ENCODE peak calls at places on chromosomes 2 and 18, in six cellular contexts. One of them, this sample, is unnamed.

GRCh38 chr2:123791716-123792115 is 233.4 kb upstream of the CNTNAP5 start:
- DNase-seq in A172: no peak
- DNase-seq in cardiac fibroblast: no peak
- DNase-seq in fibroblast of the conjunctiva: no peak
- DNase-seq in activated effector memory CD4-positive, alpha-beta T cell treated with anti-CD3 and anti-CD28 coated beads, Interleukin-2, amount 50 U/mL, for 16 hours: no peak
- DNase-seq in Calu3: no peak
- DNase-seq in this sample: no peak

GRCh38 chr2:103292570-103293265 is 530.9 kb downstream of the TMEM182 start:
- DNase-seq in A172: no peak
- DNase-seq in cardiac fibroblast: no peak
- DNase-seq in fibroblast of the conjunctiva: no peak
- DNase-seq in activated effector memory CD4-positive, alpha-beta T cell treated with anti-CD3 and anti-CD28 coated beads, Interleukin-2, amount 50 U/mL, for 16 hours: no peak
- DNase-seq in Calu3: no peak
- DNase-seq in this sample: no peak

GRCh38 chr2:225463449-225463848 is 63.9 kb downstream of the NYAP2 start:
- DNase-seq in A172: no peak
- DNase-seq in cardiac fibroblast: no peak
- DNase-seq in fibroblast of the conjunctiva: no peak
- DNase-seq in activated effector memory CD4-positive, alpha-beta T cell treated with anti-CD3 and anti-CD28 coated beads, Interleukin-2, amount 50 U/mL, for 16 hours: no peak
- DNase-seq in Calu3: no peak
- DNase-seq in this sample: no peak

GRCh38 chr2:60331106-60331809 is 222.2 kb downstream of the BCL11A start:
- DNase-seq in A172: no peak
- DNase-seq in cardiac fibroblast: no peak
- DNase-seq in fibroblast of the conjunctiva: no peak
- DNase-seq in activated effector memory CD4-positive, alpha-beta T cell treated with anti-CD3 and anti-CD28 coated beads, Interleukin-2, amount 50 U/mL, for 16 hours: no peak
- DNase-seq in Calu3: no peak
- DNase-seq in this sample: no peak

GRCh38 chr2:71700041-71700879 is 246.9 kb downstream of the DYSF start:
- DNase-seq in A172: no peak
- DNase-seq in cardiac fibroblast: no peak
- DNase-seq in fibroblast of the conjunctiva: no peak
- DNase-seq in activated effector memory CD4-positive, alpha-beta T cell treated with anti-CD3 and anti-CD28 coated beads, Interleukin-2, amount 50 U/mL, for 16 hours: peak
- DNase-seq in Calu3: no peak
- DNase-seq in this sample: peak

GRCh38 chr2:232393556-232393955 is 13.1 kb upstream of the ALPG start:
- DNase-seq in A172: no peak
- DNase-seq in cardiac fibroblast: no peak
- DNase-seq in fibroblast of the conjunctiva: no peak
- DNase-seq in activated effector memory CD4-positive, alpha-beta T cell treated with anti-CD3 and anti-CD28 coated beads, Interleukin-2, amount 50 U/mL, for 16 hours: no peak
- DNase-seq in Calu3: no peak
- DNase-seq in this sample: no peak

GRCh38 chr18:59735269-59735860 is 38.1 kb upstream of the CCBE1 start:
- DNase-seq in A172: no peak
- DNase-seq in cardiac fibroblast: no peak
- DNase-seq in fibroblast of the conjunctiva: no peak
- DNase-seq in activated effector memory CD4-positive, alpha-beta T cell treated with anti-CD3 and anti-CD28 coated beads, Interleukin-2, amount 50 U/mL, for 16 hours: no peak
- DNase-seq in Calu3: no peak
- DNase-seq in this sample: no peak

GRCh38 chr18:12155996-12156395 is 62.4 kb downstream of the ANKRD62 start:
- DNase-seq in A172: no peak
- DNase-seq in cardiac fibroblast: no peak
- DNase-seq in fibroblast of the conjunctiva: peak
- DNase-seq in activated effector memory CD4-positive, alpha-beta T cell treated with anti-CD3 and anti-CD28 coated beads, Interleukin-2, amount 50 U/mL, for 16 hours: no peak
- DNase-seq in Calu3: no peak
- DNase-seq in this sample: no peak

GRCh38 chr2:220090050-220090449 is 462.6 kb downstream of the SLC4A3 start:
- DNase-seq in A172: no peak
- DNase-seq in cardiac fibroblast: no peak
- DNase-seq in fibroblast of the conjunctiva: peak
- DNase-seq in activated effector memory CD4-positive, alpha-beta T cell treated with anti-CD3 and anti-CD28 coated beads, Interleukin-2, amount 50 U/mL, for 16 hours: no peak
- DNase-seq in Calu3: no peak
- DNase-seq in this sample: no peak

GRCh38 chr2:6069354-6069753 is 377.2 kb downstream of the SOX11 start:
- DNase-seq in A172: no peak
- DNase-seq in cardiac fibroblast: no peak
- DNase-seq in fibroblast of the conjunctiva: no peak
- DNase-seq in activated effector memory CD4-positive, alpha-beta T cell treated with anti-CD3 and anti-CD28 coated beads, Interleukin-2, amount 50 U/mL, for 16 hours: no peak
- DNase-seq in Calu3: no peak
- DNase-seq in this sample: no peak

GRCh38 chr2:38487852-38488251 is 110.8 kb upstream of the ATL2 start:
- DNase-seq in A172: no peak
- DNase-seq in cardiac fibroblast: no peak
- DNase-seq in fibroblast of the conjunctiva: no peak
- DNase-seq in activated effector memory CD4-positive, alpha-beta T cell treated with anti-CD3 and anti-CD28 coated beads, Interleukin-2, amount 50 U/mL, for 16 hours: no peak
- DNase-seq in Calu3: no peak
- DNase-seq in this sample: no peak

GRCh38 chr18:71743634-71744033 is 800.5 kb downstream of the CBLN2 start:
- DNase-seq in A172: no peak
- DNase-seq in cardiac fibroblast: no peak
- DNase-seq in fibroblast of the conjunctiva: no peak
- DNase-seq in activated effector memory CD4-positive, alpha-beta T cell treated with anti-CD3 and anti-CD28 coated beads, Interleukin-2, amount 50 U/mL, for 16 hours: no peak
- DNase-seq in Calu3: no peak
- DNase-seq in this sample: no peak

GRCh38 chr2:114857196-114857595 is 414.8 kb downstream of the DPP10 start:
- DNase-seq in A172: no peak
- DNase-seq in cardiac fibroblast: no peak
- DNase-seq in fibroblast of the conjunctiva: no peak
- DNase-seq in activated effector memory CD4-positive, alpha-beta T cell treated with anti-CD3 and anti-CD28 coated beads, Interleukin-2, amount 50 U/mL, for 16 hours: no peak
- DNase-seq in Calu3: no peak
- DNase-seq in this sample: no peak

GRCh38 chr18:76977108-76977621 is 154.8 kb downstream of the ZNF236 start:
- DNase-seq in A172: no peak
- DNase-seq in cardiac fibroblast: peak
- DNase-seq in fibroblast of the conjunctiva: no peak
- DNase-seq in activated effector memory CD4-positive, alpha-beta T cell treated with anti-CD3 and anti-CD28 coated beads, Interleukin-2, amount 50 U/mL, for 16 hours: no peak
- DNase-seq in Calu3: no peak
- DNase-seq in this sample: no peak

GRCh38 chr2:22360735-22361374 is 1024.1 kb upstream of the KLHL29 start:
- DNase-seq in A172: no peak
- DNase-seq in cardiac fibroblast: no peak
- DNase-seq in fibroblast of the conjunctiva: no peak
- DNase-seq in activated effector memory CD4-positive, alpha-beta T cell treated with anti-CD3 and anti-CD28 coated beads, Interleukin-2, amount 50 U/mL, for 16 hours: no peak
- DNase-seq in Calu3: no peak
- DNase-seq in this sample: no peak

GRCh38 chr2:224369028-224369632 is 32.8 kb downstream of the FAM124B start:
- DNase-seq in A172: peak
- DNase-seq in cardiac fibroblast: peak
- DNase-seq in fibroblast of the conjunctiva: peak
- DNase-seq in activated effector memory CD4-positive, alpha-beta T cell treated with anti-CD3 and anti-CD28 coated beads, Interleukin-2, amount 50 U/mL, for 16 hours: no peak
- DNase-seq in Calu3: peak
- DNase-seq in this sample: no peak

GRCh38 chr2:157107877-157108276 is 149.6 kb upstream of the GALNT5 start:
- DNase-seq in A172: peak
- DNase-seq in cardiac fibroblast: peak
- DNase-seq in fibroblast of the conjunctiva: no peak
- DNase-seq in activated effector memory CD4-positive, alpha-beta T cell treated with anti-CD3 and anti-CD28 coated beads, Interleukin-2, amount 50 U/mL, for 16 hours: no peak
- DNase-seq in Calu3: peak
- DNase-seq in this sample: no peak

GRCh38 chr18:50286391-50287027 is 983 bp downstream of the CXXC1 start:
- DNase-seq in A172: peak
- DNase-seq in cardiac fibroblast: peak
- DNase-seq in fibroblast of the conjunctiva: no peak
- DNase-seq in activated effector memory CD4-positive, alpha-beta T cell treated with anti-CD3 and anti-CD28 coated beads, Interleukin-2, amount 50 U/mL, for 16 hours: no peak
- DNase-seq in Calu3: peak
- DNase-seq in this sample: no peak

GRCh38 chr2:232321156-232321816 is 57.3 kb upstream of the ALPP start:
- DNase-seq in A172: no peak
- DNase-seq in cardiac fibroblast: no peak
- DNase-seq in fibroblast of the conjunctiva: no peak
- DNase-seq in activated effector memory CD4-positive, alpha-beta T cell treated with anti-CD3 and anti-CD28 coated beads, Interleukin-2, amount 50 U/mL, for 16 hours: peak
- DNase-seq in Calu3: no peak
- DNase-seq in this sample: peak

GRCh38 chr18:3661121-3661520 is 211.1 kb downstream of the TGIF1 start:
- DNase-seq in A172: no peak
- DNase-seq in cardiac fibroblast: no peak
- DNase-seq in fibroblast of the conjunctiva: no peak
- DNase-seq in activated effector memory CD4-positive, alpha-beta T cell treated with anti-CD3 and anti-CD28 coated beads, Interleukin-2, amount 50 U/mL, for 16 hours: no peak
- DNase-seq in Calu3: no peak
- DNase-seq in this sample: no peak

GRCh38 chr2:189798312-189799029 is 14.2 kb downstream of the PMS1 start:
- DNase-seq in A172: peak
- DNase-seq in cardiac fibroblast: peak
- DNase-seq in fibroblast of the conjunctiva: peak
- DNase-seq in activated effector memory CD4-positive, alpha-beta T cell treated with anti-CD3 and anti-CD28 coated beads, Interleukin-2, amount 50 U/mL, for 16 hours: no peak
- DNase-seq in Calu3: no peak
- DNase-seq in this sample: no peak

GRCh38 chr2:18245375-18245774 is 315.1 kb downstream of the RDH14 start:
- DNase-seq in A172: no peak
- DNase-seq in cardiac fibroblast: no peak
- DNase-seq in fibroblast of the conjunctiva: no peak
- DNase-seq in activated effector memory CD4-positive, alpha-beta T cell treated with anti-CD3 and anti-CD28 coated beads, Interleukin-2, amount 50 U/mL, for 16 hours: no peak
- DNase-seq in Calu3: no peak
- DNase-seq in this sample: no peak

GRCh38 chr2:84212611-84213314 is 246.3 kb downstream of the SUCLG1 start:
- DNase-seq in A172: no peak
- DNase-seq in cardiac fibroblast: no peak
- DNase-seq in fibroblast of the conjunctiva: no peak
- DNase-seq in activated effector memory CD4-positive, alpha-beta T cell treated with anti-CD3 and anti-CD28 coated beads, Interleukin-2, amount 50 U/mL, for 16 hours: no peak
- DNase-seq in Calu3: no peak
- DNase-seq in this sample: no peak

GRCh38 chr2:28583899-28584553 is 88.2 kb downstream of the PLB1 start:
- DNase-seq in A172: peak
- DNase-seq in cardiac fibroblast: peak
- DNase-seq in fibroblast of the conjunctiva: peak
- DNase-seq in activated effector memory CD4-positive, alpha-beta T cell treated with anti-CD3 and anti-CD28 coated beads, Interleukin-2, amount 50 U/mL, for 16 hours: peak
- DNase-seq in Calu3: peak
- DNase-seq in this sample: no peak

GRCh38 chr2:217510790-217511291 is 492.0 kb downstream of the TNS1 start:
- DNase-seq in A172: peak
- DNase-seq in cardiac fibroblast: peak
- DNase-seq in fibroblast of the conjunctiva: peak
- DNase-seq in activated effector memory CD4-positive, alpha-beta T cell treated with anti-CD3 and anti-CD28 coated beads, Interleukin-2, amount 50 U/mL, for 16 hours: no peak
- DNase-seq in Calu3: peak
- DNase-seq in this sample: peak

GRCh38 chr2:127197475-127198385 is 22.4 kb downstream of the CYP27C1 start:
- DNase-seq in A172: peak
- DNase-seq in cardiac fibroblast: peak
- DNase-seq in fibroblast of the conjunctiva: no peak
- DNase-seq in activated effector memory CD4-positive, alpha-beta T cell treated with anti-CD3 and anti-CD28 coated beads, Interleukin-2, amount 50 U/mL, for 16 hours: peak
- DNase-seq in Calu3: peak
- DNase-seq in this sample: peak

GRCh38 chr2:135638825-135639224 is 102.8 kb upstream of the UBXN4 start:
- DNase-seq in A172: no peak
- DNase-seq in cardiac fibroblast: no peak
- DNase-seq in fibroblast of the conjunctiva: no peak
- DNase-seq in activated effector memory CD4-positive, alpha-beta T cell treated with anti-CD3 and anti-CD28 coated beads, Interleukin-2, amount 50 U/mL, for 16 hours: no peak
- DNase-seq in Calu3: no peak
- DNase-seq in this sample: no peak

GRCh38 chr2:1967242-1968210 is 223.2 kb upstream of the PXDN start:
- DNase-seq in A172: no peak
- DNase-seq in cardiac fibroblast: no peak
- DNase-seq in fibroblast of the conjunctiva: no peak
- DNase-seq in activated effector memory CD4-positive, alpha-beta T cell treated with anti-CD3 and anti-CD28 coated beads, Interleukin-2, amount 50 U/mL, for 16 hours: no peak
- DNase-seq in Calu3: no peak
- DNase-seq in this sample: no peak

GRCh38 chr18:63319383-63320040 is at the start of gene BCL2:
- DNase-seq in A172: no peak
- DNase-seq in cardiac fibroblast: peak
- DNase-seq in fibroblast of the conjunctiva: no peak
- DNase-seq in activated effector memory CD4-positive, alpha-beta T cell treated with anti-CD3 and anti-CD28 coated beads, Interleukin-2, amount 50 U/mL, for 16 hours: no peak
- DNase-seq in Calu3: no peak
- DNase-seq in this sample: no peak

GRCh38 chr2:118902279-118903028 is 39.5 kb upstream of the MARCO start:
- DNase-seq in A172: no peak
- DNase-seq in cardiac fibroblast: no peak
- DNase-seq in fibroblast of the conjunctiva: no peak
- DNase-seq in activated effector memory CD4-positive, alpha-beta T cell treated with anti-CD3 and anti-CD28 coated beads, Interleukin-2, amount 50 U/mL, for 16 hours: no peak
- DNase-seq in Calu3: no peak
- DNase-seq in this sample: no peak

GRCh38 chr18:12774982-12775381 is 72.1 kb downstream of the PSMG2 start:
- DNase-seq in A172: no peak
- DNase-seq in cardiac fibroblast: peak
- DNase-seq in fibroblast of the conjunctiva: no peak
- DNase-seq in activated effector memory CD4-positive, alpha-beta T cell treated with anti-CD3 and anti-CD28 coated beads, Interleukin-2, amount 50 U/mL, for 16 hours: no peak
- DNase-seq in Calu3: no peak
- DNase-seq in this sample: no peak

GRCh38 chr2:39503277-39503676 is 66.2 kb upstream of the MAP4K3 start:
- DNase-seq in A172: no peak
- DNase-seq in cardiac fibroblast: no peak
- DNase-seq in fibroblast of the conjunctiva: no peak
- DNase-seq in activated effector memory CD4-positive, alpha-beta T cell treated with anti-CD3 and anti-CD28 coated beads, Interleukin-2, amount 50 U/mL, for 16 hours: no peak
- DNase-seq in Calu3: no peak
- DNase-seq in this sample: no peak

GRCh38 chr2:52387937-52388590 is 1356.1 kb upstream of the NRXN1 start:
- DNase-seq in A172: no peak
- DNase-seq in cardiac fibroblast: no peak
- DNase-seq in fibroblast of the conjunctiva: no peak
- DNase-seq in activated effector memory CD4-positive, alpha-beta T cell treated with anti-CD3 and anti-CD28 coated beads, Interleukin-2, amount 50 U/mL, for 16 hours: no peak
- DNase-seq in Calu3: no peak
- DNase-seq in this sample: no peak